ENCODE peak calls at places on chromosomes 4 and X, in nine cellular contexts. J is stimulated activated naive CD4-positive, alpha-beta T cell; Q is A673; G is brain microvascular endothelial cell; U is AG09309; S is activated CD8-positive, alpha-beta memory T cell treated with anti-CD3 and anti-CD28 coated beads for 4 hours; E is GM19239; R is activated CD8-positive, alpha-beta T cell treated with anti-CD3 and anti-CD28 coated beads, Interleukin-2, amount 10 ng/mL, durations not matched to agents 7 days and 5 days; K is activated CD4-positive, CD25-positive, alpha-beta regulatory T cell treated with anti-CD3 and anti-CD28 coated beads, Interleukin-2, amount 50 U/mL, for 16 hours. M is an unnamed sample.

GRCh38 chr4:119735136-119735770 is 106.6 kb upstream of the PDE5A start:
- DNase-seq in J (no peak), Q (no peak), G (peak; percentile 93), U (peak; percentile 93), S (no peak), E (no peak), R (no peak), K (no peak), M (no peak)

GRCh38 chrX:43958529-43958928 is 14.7 kb downstream of the NDP start:
- DNase-seq in J (peak; percentile 34), Q (peak; percentile 92), G (peak; percentile 74), U (peak; percentile 58), S (no peak), E (peak; percentile 4), R (peak; percentile 28), K (no peak), M (no peak)

GRCh38 chr4:71130827-71131603 is 137.6 kb downstream of the DCK start:
- DNase-seq in J (no peak), Q (peak; percentile 3), G (peak; percentile 72), U (peak; percentile 59), S (no peak), E (no peak), R (no peak), K (no peak), M (no peak)

GRCh38 chrX:9183481-9183880 is 149.6 kb upstream of the FAM9B start:
- DNase-seq in J (no peak), Q (no peak), G (no peak), U (no peak), S (no peak), E (no peak), R (no peak), K (no peak), M (no peak)

GRCh38 chrX:82087699-82088098 is 885.8 kb downstream of the SH3BGRL start:
- DNase-seq in J (no peak), Q (no peak), G (no peak), U (no peak), S (no peak), E (no peak), R (no peak), K (no peak), M (no peak)

GRCh38 chr4:166143227-166143626 is 270.2 kb downstream of the TLL1 start:
- DNase-seq in J (no peak), Q (peak; percentile 8), G (peak; percentile 7), U (peak; percentile 43), S (no peak), E (no peak), R (no peak), K (no peak), M (no peak)

GRCh38 chr4:26076896-26077295 is 162.9 kb downstream of the SMIM20 start:
- DNase-seq in J (no peak), Q (no peak), G (no peak), U (no peak), S (no peak), E (no peak), R (no peak), K (no peak), M (no peak)

GRCh38 chr4:127126718-127127117 is 506.0 kb upstream of the INTU start:
- DNase-seq in J (no peak), Q (no peak), G (no peak), U (no peak), S (no peak), E (no peak), R (no peak), K (no peak), M (no peak)

GRCh38 chr4:149897784-149898183 is 82.1 kb upstream of the IQCM start:
- DNase-seq in J (no peak), Q (peak; percentile 53), G (no peak), U (no peak), S (no peak), E (no peak), R (no peak), K (no peak), M (no peak)

GRCh38 chrX:69564665-69565064 is 51.2 kb upstream of the EDA start:
- DNase-seq in J (no peak), Q (no peak), G (no peak), U (no peak), S (no peak), E (no peak), R (no peak), K (no peak), M (no peak)

GRCh38 chrX:72712094-72712755 is 1.9 kb downstream of the PHKA1 start:
- DNase-seq in J (no peak), Q (no peak), G (peak; percentile 10), U (no peak), S (no peak), E (no peak), R (no peak), K (no peak), M (no peak)

GRCh38 chrX:144709841-144710240 is 537.5 kb upstream of the SPANXN1 start:
- DNase-seq in J (no peak), Q (no peak), G (no peak), U (no peak), S (no peak), E (no peak), R (no peak), K (no peak), M (no peak)

M was measured in osteocyte.